ENCODE peak calls at places on chromosomes 3 and 15, in ten cellular contexts. Q is hepatocyte, G is GM20000, R is ovary, X is dorsolateral prefrontal cortex, Z is psoas muscle, W is A549, I is endothelial cell, T is fibroblast of pulmonary artery, Y is suprapubic skin. B is an unnamed sample.

GRCh38 chr15:57915827-57916531 is 149.5 kb downstream of the ALDH1A2 start:
- DNase-seq in I (no peak), T (no peak), Z (peak; percentile 54), Q (no peak), R (peak; percentile 72), X (no peak), Y (no peak), W (no peak), G (no peak), B (no peak)

GRCh38 chr3:133661454-133662255 is at the start of gene TOPBP1:
- DNase-seq in T (peak; percentile 64), Z (peak; percentile 88), I (peak; percentile 87), X (peak; percentile 75), R (peak; percentile 85), Y (peak; percentile 91), G (peak; percentile 96), Q (peak; percentile 87), W (peak; percentile 73), B (peak; percentile 86)

GRCh38 chr15:47742742-47743141 is 25.4 kb downstream of the SEMA6D start:
- DNase-seq in Z (no peak), Q (no peak), T (no peak), R (no peak), G (no peak), I (no peak), W (no peak), Y (no peak), X (no peak), B (no peak)

GRCh38 chr15:66498501-66499386 is 1.2 kb upstream of the SNAPC5 start:
- DNase-seq in G (no peak), Q (peak; percentile 24), T (peak; percentile 69), R (no peak), Z (no peak), X (no peak), Y (no peak), I (no peak), W (no peak), B (no peak)

GRCh38 chr15:48628832-48629231 is 16.7 kb downstream of the FBN1 start:
- DNase-seq in Z (no peak), X (no peak), W (no peak), G (no peak), Y (no peak), T (no peak), R (no peak), Q (no peak), I (no peak), B (no peak)

GRCh38 chr3:184227481-184227935 is 1.9 kb upstream of the VWA5B2 start:
- DNase-seq in X (no peak), R (no peak), Y (no peak), T (peak; percentile 32), W (peak; percentile 71), Q (no peak), Z (peak; percentile 56), I (peak; percentile 57), G (peak; percentile 83), B (peak; percentile 54)

GRCh38 chr3:177777699-177778098 is 580.4 kb upstream of the TBL1XR1 start:
- DNase-seq in Z (peak; percentile 71), I (peak; percentile 41), Q (peak; percentile 53), G (peak; percentile 44), R (peak; percentile 51), T (peak; percentile 55), X (peak; percentile 16), W (peak; percentile 2), Y (no peak), B (peak; percentile 49)

GRCh38 chr3:50666801-50667200 is 7.9 kb upstream of the DOCK3 start:
- DNase-seq in G (no peak), I (no peak), Z (no peak), T (no peak), X (no peak), W (no peak), Q (no peak), R (no peak), Y (no peak), B (no peak)

GRCh38 chr3:55244247-55244646 is 242.9 kb downstream of the WNT5A start:
- DNase-seq in I (no peak), W (no peak), Q (no peak), T (no peak), Y (no peak), G (no peak), R (no peak), Z (no peak), X (no peak), B (no peak)

GRCh38 chr3:33240261-33240660 is 21.7 kb upstream of the SUSD5 start:
- DNase-seq in Y (no peak), I (no peak), W (no peak), Q (no peak), R (no peak), T (no peak), Z (no peak), X (no peak), G (no peak), B (no peak)

GRCh38 chr3:11288786-11289637 is 16.8 kb downstream of the ATG7 start:
- DNase-seq in X (no peak), W (peak; percentile 64), R (no peak), I (no peak), Q (peak; percentile 47), Z (no peak), G (peak; percentile 49), Y (no peak), T (peak; percentile 98), B (no peak)

GRCh38 chr15:46296002-46296401 is 661.2 kb downstream of the SQOR start:
- DNase-seq in Z (no peak), T (no peak), W (no peak), Y (no peak), Q (no peak), I (no peak), R (no peak), X (no peak), G (no peak), B (no peak)

GRCh38 chr3:69422751-69423150 is 36.9 kb upstream of the FRMD4B start:
- DNase-seq in W (no peak), I (no peak), T (peak; percentile 68), Q (no peak), Z (no peak), G (no peak), Y (no peak), R (no peak), X (no peak), B (no peak)

GRCh38 chr3:10437995-10438901 is 67.1 kb downstream of the ATP2B2 start:
- DNase-seq in X (no peak), Z (peak; percentile 90), Q (no peak), Y (no peak), R (no peak), W (no peak), G (no peak), I (no peak), T (peak; percentile 15), B (no peak)

GRCh38 chr3:60090536-60090935 is 1040.7 kb upstream of the CFAP20DC start:
- DNase-seq in W (no peak), Q (no peak), G (no peak), X (no peak), I (no peak), Z (no peak), T (no peak), Y (no peak), R (no peak), B (no peak)

GRCh38 chr3:134463676-134464611 is 21.8 kb downstream of the ANAPC13 start:
- DNase-seq in R (peak; percentile 94), Q (peak; percentile 78), W (no peak), X (peak; percentile 37), I (peak; percentile 28), T (peak; percentile 96), Y (peak; percentile 90), Z (peak; percentile 86), G (no peak), B (no peak)

GRCh38 chr3:124256599-124256998 is 264.7 kb upstream of the ROPN1 start:
- DNase-seq in Z (no peak), R (no peak), W (no peak), T (no peak), Y (no peak), I (no peak), X (no peak), G (no peak), Q (no peak), B (no peak)

GRCh38 chr3:130699765-130700164 is 46.9 kb downstream of the PIK3R4 start:
- DNase-seq in Y (no peak), G (peak; percentile 22), Q (peak; percentile 17), W (peak; percentile 4), T (peak; percentile 45), R (no peak), Z (no peak), I (no peak), X (no peak), B (no peak)
- TF ChIP-seq CTCF in Y (no peak), G (no peak), Q (peak; percentile 39), W (peak; percentile 43), T (peak; percentile 55), R (no peak), Z (peak; percentile 29), I (peak; percentile 56), X (no peak), B (peak; percentile 45)

GRCh38 chr3:192296845-192297244 is 430.5 kb downstream of the FGF12 start:
- DNase-seq in T (no peak), I (no peak), Y (no peak), X (no peak), R (no peak), Q (no peak), G (no peak), W (no peak), Z (no peak), B (no peak)
- TF ChIP-seq CTCF in T (no peak), I (no peak), Y (no peak), X (no peak), R (no peak), Q (no peak), G (no peak), W (no peak), Z (no peak), B (no peak)

DNA sequence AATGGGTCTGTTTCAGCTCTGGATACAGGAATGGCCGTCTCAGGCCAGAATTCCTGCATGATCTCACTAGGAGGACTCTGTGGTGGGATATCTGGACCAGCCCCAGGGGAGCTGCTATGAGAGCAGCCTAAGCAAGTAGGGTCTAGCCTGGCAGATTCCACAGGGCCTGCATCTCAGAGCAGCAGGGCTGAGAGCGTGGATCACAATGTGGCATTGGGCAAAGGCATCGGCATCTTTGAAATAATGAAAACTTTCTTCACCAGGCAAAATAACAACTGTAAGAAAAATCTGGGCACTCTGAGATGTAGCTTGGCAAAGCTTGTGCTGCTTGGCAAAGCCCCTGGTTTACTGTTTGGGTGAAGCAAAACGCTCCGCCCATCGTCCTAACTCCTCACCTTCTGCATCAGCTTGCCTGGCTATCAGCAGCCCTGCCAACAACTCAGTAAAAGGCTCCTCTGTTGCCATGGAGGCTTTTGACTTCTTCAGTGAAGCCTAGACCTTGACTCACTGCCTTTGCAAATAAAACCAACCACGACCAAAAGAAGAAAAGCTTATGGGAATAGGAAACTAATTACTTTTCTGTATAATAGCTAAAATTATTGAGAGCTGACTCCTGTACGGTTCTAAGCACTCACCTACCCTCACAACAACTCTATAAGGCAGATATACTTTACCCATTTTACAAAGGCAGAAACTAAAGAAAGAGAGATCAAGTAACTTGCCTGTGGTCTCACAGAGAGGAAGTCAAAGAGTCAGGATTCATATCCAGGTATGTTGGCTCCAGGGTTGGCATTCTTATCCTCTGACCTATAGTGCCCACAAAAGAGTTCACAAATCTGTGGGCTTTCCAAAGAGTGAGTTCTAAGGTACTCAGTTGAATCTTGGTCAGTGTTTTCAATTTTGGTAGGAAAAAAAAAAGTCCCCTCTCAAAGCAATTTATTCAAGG is 212.7 kb upstream of the EIF1B start:
- DNase-seq in X (peak; percentile 53), Y (no peak), I (no peak), R (no peak), Z (no peak), Q (no peak), W (no peak), T (no peak), G (no peak), B (no peak)
- TF ChIP-seq CTCF in X (no peak), Y (no peak), I (no peak), R (no peak), Z (no peak), Q (no peak), W (no peak), T (no peak), G (no peak), B (no peak)

GRCh38 chr3:40309925-40310635 is 573 bp downstream of the EIF1B start:
- DNase-seq in T (peak; percentile 42), Y (peak; percentile 82), Z (peak; percentile 78), R (peak; percentile 88), G (no peak), X (peak; percentile 37), Q (peak; percentile 60), W (no peak), I (peak; percentile 47), B (peak; percentile 66)
- TF ChIP-seq CTCF in T (no peak), Y (no peak), Z (no peak), R (no peak), G (no peak), X (no peak), Q (no peak), W (no peak), I (no peak), B (no peak)

B was measured in glutamatergic neuron.